ENCODE peak calls at places on chromosomes 3 and 15, in five cellular contexts. R is GM12878, Q is H1, I is SK-N-SH, G is HCT116. X is an unnamed sample.

GRCh38 chr15:25743909-25744275 is 119.2 kb downstream of the ATP10A start:
- DNase-seq in I (no peak), R (no peak), G (no peak), Q (no peak), X (no peak)

GRCh38 chr3:123683146-123683545 is 98.3 kb upstream of the HACD2 start:
- DNase-seq in I (no peak), G (no peak), R (no peak), Q (no peak), X (no peak)

GRCh38 chr3:50825841-50826240 is 151.1 kb downstream of the DOCK3 start:
- DNase-seq in R (no peak), G (no peak), I (no peak), Q (no peak), X (no peak)

GRCh38 chr15:75723171-75723846 is 10.7 kb upstream of the CSPG4 start:
- DNase-seq in Q (no peak), R (no peak), I (peak; percentile 29), G (no peak), X (no peak)

GRCh38 chr3:183300996-183301562 is 48.0 kb downstream of the B3GNT5 start:
- DNase-seq in I (no peak), R (no peak), G (no peak), Q (no peak), X (no peak)

GRCh38 chr15:99502182-99502581 is 63.6 kb upstream of the MEF2A start:
- DNase-seq in G (no peak), Q (no peak), I (no peak), R (peak; percentile 90), X (no peak)

GRCh38 chr3:139610886-139611285 is 66.9 kb downstream of the NMNAT3 start:
- DNase-seq in G (no peak), Q (no peak), I (no peak), R (no peak), X (no peak)

GRCh38 chr15:60553163-60553562 is 74.2 kb upstream of the ICE2 start:
- DNase-seq in I (no peak), R (no peak), G (no peak), Q (no peak), X (no peak)

GRCh38 chr15:78056714-78057269 is 20.7 kb downstream of the TBC1D2B start:
- DNase-seq in G (no peak), Q (no peak), R (no peak), I (no peak), X (no peak)

GRCh38 chr3:102125994-102126368 is 276.7 kb downstream of the NFKBIZ start:
- DNase-seq in R (no peak), Q (no peak), I (no peak), G (no peak), X (no peak)

GRCh38 chr3:129558772-129559564 is 16.0 kb downstream of the H1-8 start:
- DNase-seq in I (peak; percentile 85), Q (peak; percentile 15), G (no peak), R (no peak), X (no peak)

GRCh38 chr3:101890716-101891115 is 41.4 kb downstream of the NFKBIZ start:
- DNase-seq in G (no peak), Q (no peak), I (no peak), R (no peak), X (no peak)

GRCh38 chr3:38002940-38003339 is 12.4 kb downstream of the VILL start:
- DNase-seq in G (no peak), I (no peak), R (no peak), Q (no peak), X (no peak)

GRCh38 chr3:56806407-56806806 is 4.7 kb upstream of the ARHGEF3 start:
- DNase-seq in G (no peak), R (no peak), I (no peak), Q (no peak), X (no peak)

GRCh38 chr3:184177767-184178306 is 3.2 kb downstream of the AP2M1 start:
- DNase-seq in Q (no peak), G (no peak), I (no peak), R (no peak), X (no peak)

GRCh38 chr3:123759311-123759710 is 124.8 kb downstream of the MYLK start:
- DNase-seq in R (no peak), I (no peak), Q (no peak), G (no peak), X (no peak)

GRCh38 chr15:66655511-66655910 is 46.5 kb upstream of the SMAD6 start:
- DNase-seq in G (no peak), R (no peak), I (no peak), Q (no peak), X (no peak)

GRCh38 chr15:63006032-63006878 is 36.3 kb upstream of the TPM1 start:
- DNase-seq in Q (no peak), I (no peak), R (no peak), G (no peak), X (no peak)

GRCh38 chr15:44836094-44836493 is 99.8 kb downstream of the TRIM69 start:
- DNase-seq in G (no peak), I (no peak), Q (no peak), R (no peak), X (no peak)

GRCh38 chr3:71994203-71994602 is 209.3 kb upstream of the PROK2 start:
- DNase-seq in R (no peak), G (no peak), I (no peak), Q (no peak), X (no peak)

GRCh38 chr3:175105066-175105465 is 245.9 kb downstream of the NAALADL2 start:
- DNase-seq in G (no peak), Q (no peak), I (no peak), R (no peak), X (no peak)

GRCh38 chr15:75891895-75892294 is 11.8 kb upstream of the FBXO22 start:
- DNase-seq in Q (no peak), R (no peak), I (no peak), G (no peak), X (no peak)

GRCh38 chr15:38215707-38216106 is 36.9 kb upstream of the SPRED1 start:
- DNase-seq in I (no peak), Q (no peak), G (no peak), R (no peak), X (no peak)

GRCh38 chr3:24343084-24343783 is 151.4 kb downstream of the THRB start:
- DNase-seq in G (no peak), R (no peak), I (no peak), Q (no peak), X (peak; percentile 52)

GRCh38 chr3:52333869-52334557 is 17.9 kb downstream of the DNAH1 start:
- DNase-seq in Q (no peak), R (no peak), G (no peak), I (no peak), X (no peak)

GRCh38 chr3:98977520-98977919 is 76.0 kb upstream of the DCBLD2 start:
- DNase-seq in Q (no peak), R (peak; percentile 43), G (peak; percentile 97), I (no peak), X (no peak)

GRCh38 chr15:90400759-90401314 is 12.8 kb downstream of the IQGAP1 start:
- DNase-seq in G (peak; percentile 91), R (peak; percentile 62), I (peak; percentile 41), Q (no peak), X (peak; percentile 88)

GRCh38 chr3:179701176-179701827 is 48.5 kb downstream of the USP13 start:
- DNase-seq in G (no peak), R (no peak), I (no peak), Q (no peak), X (no peak)

DNA sequence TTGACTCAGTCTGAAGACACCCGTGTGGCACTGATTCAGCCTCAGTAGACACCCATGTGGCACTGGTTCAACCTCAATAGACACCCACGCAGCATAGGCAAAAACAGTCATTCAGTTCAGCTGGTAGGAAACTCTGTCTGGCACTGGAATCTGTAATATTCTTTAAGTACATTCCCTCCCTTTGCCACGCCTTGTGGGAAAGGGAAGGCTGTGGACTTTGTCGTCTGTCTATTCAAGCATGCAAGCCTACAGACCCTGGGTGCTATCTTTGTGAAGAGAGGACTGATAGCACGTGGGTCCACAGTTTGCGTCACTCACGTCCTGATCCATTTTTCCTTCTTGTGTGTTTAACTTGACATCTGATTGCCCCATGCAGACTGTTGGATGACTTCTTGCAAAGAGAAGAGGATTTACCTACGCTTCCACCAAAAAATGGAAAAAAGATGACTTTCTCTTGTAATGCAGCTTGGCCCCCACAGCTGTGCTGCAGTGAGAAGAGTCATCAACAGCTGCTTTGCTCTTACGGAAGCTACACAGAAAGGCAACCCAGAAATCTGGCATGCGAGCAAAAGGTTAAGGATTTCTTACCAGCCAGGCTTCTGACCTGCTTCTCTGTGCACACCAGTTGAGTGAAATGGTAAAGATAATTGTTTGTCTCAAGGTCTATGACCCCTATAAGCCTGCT is 278.1 kb downstream of the ULK4 start:
- DNase-seq in R (no peak), G (no peak), I (no peak), Q (no peak), X (no peak)
- TF ChIP-seq JUND in R (no peak), G (no peak), I (no peak), Q (no peak), X (no peak)

GRCh38 chr3:36905545-36905944 is 39.3 kb downstream of the TRANK1 start:
- DNase-seq in R (no peak), Q (no peak), I (no peak), G (no peak), X (no peak)

GRCh38 chr3:36903119-36903882 is 41.6 kb downstream of the TRANK1 start:
- DNase-seq in G (no peak), R (no peak), I (peak; percentile 33), Q (no peak), X (no peak)

GRCh38 chr3:36901588-36901987 is 43.3 kb downstream of the TRANK1 start:
- DNase-seq in R (no peak), G (no peak), I (no peak), Q (no peak), X (no peak)

GRCh38 chr3:36906504-36907149 is 38.2 kb downstream of the TRANK1 start:
- DNase-seq in G (no peak), Q (no peak), R (no peak), I (no peak), X (no peak)

DNA sequence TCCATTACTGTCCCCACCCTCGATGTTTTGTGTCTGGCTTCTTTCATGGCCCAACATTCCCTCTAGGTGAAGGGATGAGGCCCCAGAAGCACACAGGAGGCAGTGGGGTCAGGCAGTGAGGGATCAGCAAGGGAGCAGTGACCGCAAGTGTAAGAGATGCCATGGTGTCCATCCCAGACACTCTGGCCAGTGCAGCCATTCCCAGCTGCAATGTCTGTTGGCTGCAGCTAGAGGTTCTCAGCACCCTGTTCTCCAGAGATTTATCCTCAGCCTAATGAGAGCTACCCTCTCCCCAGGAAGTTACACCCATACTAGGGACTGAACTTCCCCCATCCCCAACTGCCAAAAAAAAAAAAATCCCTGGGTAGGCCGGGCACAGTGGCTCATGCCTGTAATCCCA is 40.2 kb downstream of the TRANK1 start:
- DNase-seq in Q (peak; percentile 7), G (no peak), R (no peak), I (peak; percentile 34), X (peak; percentile 56)
- TF ChIP-seq JUND in Q (no peak), G (no peak), R (no peak), I (no peak), X (no peak)

GRCh38 chr3:164486150-164486549 is 592.1 kb downstream of the SI start:
- DNase-seq in I (no peak), G (no peak), Q (no peak), R (no peak), X (no peak)
- TF ChIP-seq JUND in I (no peak), G (no peak), Q (no peak), R (no peak), X (no peak)

GRCh38 chr15:52382647-52383046 is 87.0 kb upstream of the MYO5C start:
- DNase-seq in G (no peak), I (no peak), Q (no peak), R (peak; percentile 61), X (no peak)
- TF ChIP-seq JUND in G (no peak), I (no peak), Q (no peak), R (no peak), X (no peak)

X was measured in T47D.